ENCODE peak calls at places on chromosomes 3 and 15, in ten cellular contexts. Q is ureter; J is erythroblast; Z is NCI-H2029; S is GM13977; D is MCF 10A; R is HFFc6; I is Ammon's horn; V is non-pigmented ciliary epithelial cell; G is activated naive CD4-positive, alpha-beta T cell treated with anti-CD3 and anti-CD28 coated beads, Interleukin-2, amount 50 U/mL, for 16 hours. T is an unnamed sample.

GRCh38 chr15:92807971-92808571 is 92.1 kb upstream of the CHD2 start:
- DNase-seq in G (no peak), S (no peak), D (peak), R (no peak), J (peak), Q (no peak), Z (no peak), V (no peak), I (peak), T (no peak)

GRCh38 chr3:52056521-52056967 is at the start of gene DUSP7:
- DNase-seq in J (peak), I (peak), R (no peak), G (peak), Q (peak), D (peak), V (no peak), S (peak), Z (no peak), T (no peak)

GRCh38 chr15:67685008-67685599 is 140.2 kb upstream of the SKOR1 start:
- DNase-seq in S (no peak), I (no peak), Q (no peak), J (peak), Z (no peak), D (peak), V (no peak), G (no peak), R (peak), T (no peak)

GRCh38 chr15:44029940-44030568 is 165.0 kb downstream of the FRMD5 start:
- DNase-seq in Q (no peak), I (no peak), R (peak), V (peak), J (no peak), G (no peak), D (peak), S (no peak), Z (no peak), T (no peak)

GRCh38 chr3:172281884-172282283 is 166.4 kb downstream of the GHSR start:
- DNase-seq in G (no peak), V (no peak), S (no peak), Q (no peak), I (no peak), J (no peak), D (no peak), R (no peak), Z (no peak), T (no peak)

GRCh38 chr3:191634902-191635301 is 173.9 kb downstream of the PYDC2 start:
- DNase-seq in J (no peak), I (no peak), Z (no peak), V (no peak), G (no peak), R (no peak), Q (no peak), D (no peak), S (no peak), T (no peak)

GRCh38 chr3:37712918-37713819 is 148.5 kb upstream of the CTDSPL start:
- DNase-seq in R (peak), D (peak), G (no peak), V (no peak), S (no peak), I (no peak), Z (no peak), Q (no peak), J (no peak), T (no peak)

GRCh38 chr3:195736866-195737490 is 16.2 kb downstream of the MUC20 start:
- DNase-seq in I (no peak), Z (no peak), D (no peak), G (no peak), S (no peak), R (no peak), Q (no peak), V (no peak), J (no peak), T (no peak)

GRCh38 chr3:129971368-129972052 is 3.0 kb upstream of the TRH start:
- DNase-seq in Q (no peak), J (no peak), D (no peak), I (no peak), Z (no peak), R (no peak), S (no peak), V (no peak), G (no peak), T (no peak)

GRCh38 chr15:63232943-63233342 is 43.5 kb downstream of the RAB8B start:
- DNase-seq in R (no peak), Q (no peak), I (no peak), S (no peak), J (no peak), V (no peak), D (peak), G (no peak), Z (no peak), T (no peak)

GRCh38 chr3:100044369-100044768 is 69.9 kb downstream of the FILIP1L start:
- DNase-seq in G (no peak), D (no peak), Q (no peak), R (no peak), S (peak), J (no peak), V (no peak), Z (no peak), I (peak), T (no peak)

GRCh38 chr15:101170568-101171350 is 81.1 kb downstream of the CHSY1 start:
- DNase-seq in G (no peak), Z (no peak), D (peak), R (peak), S (no peak), I (no peak), J (no peak), Q (no peak), V (no peak), T (no peak)

GRCh38 chr15:71043373-71043772 is 71.9 kb upstream of the THSD4 start:
- DNase-seq in G (no peak), I (no peak), R (peak), J (no peak), V (no peak), Z (no peak), S (no peak), D (peak), Q (no peak), T (no peak)

GRCh38 chr15:28084547-28084946 is 14.6 kb downstream of the OCA2 start:
- DNase-seq in D (no peak), G (no peak), J (no peak), V (no peak), Z (no peak), S (no peak), I (no peak), Q (no peak), R (no peak), T (no peak)

GRCh38 chr3:185069583-185070030 is 83.3 kb downstream of the C3orf70 start:
- DNase-seq in D (no peak), S (no peak), G (no peak), J (no peak), V (no peak), I (no peak), Q (no peak), R (no peak), Z (no peak), T (no peak)

GRCh38 chr3:114436182-114436581 is 142.4 kb downstream of the TIGIT start:
- DNase-seq in Q (no peak), Z (no peak), D (no peak), J (no peak), G (no peak), I (no peak), S (no peak), R (no peak), V (no peak), T (no peak)

GRCh38 chr15:68345481-68345880 is 67.9 kb downstream of the FEM1B start:
- DNase-seq in G (no peak), Q (no peak), Z (no peak), R (no peak), S (no peak), I (no peak), J (no peak), V (no peak), D (no peak), T (no peak)

T was measured in AG04450.